ENCODE peak calls at places on chromosomes 16 and 17, in four cellular contexts. I is fibroblast of lung, Y is colonic mucosa, M is endothelial cell of umbilical vein. W is an unnamed sample. For H3K36me3, the result is how much of the 10 kb centered on the place peaks cover.

GRCh38 chr16:35686595-35686994 is 2227.2 kb downstream of the TP53TG3F start:
- DNase-seq in I (no peak), Y (no peak), M (no peak), W (no peak)

GRCh38 chr17:2138768-2139167 is 83.9 kb downstream of the HIC1 start:
- DNase-seq in I (peak), Y (peak), M (peak), W (peak)

GRCh38 chr17:31094600-31095238 is at the start of gene NF1:
- DNase-seq in I (peak), Y (peak), M (peak), W (peak)

GRCh38 chr16:67845291-67846062 is 1.3 kb upstream of the NUTF2 start:
- DNase-seq in I (no peak), Y (peak), M (no peak), W (no peak)

GRCh38 chr16:3902731-3903130 is 22.2 kb upstream of the CREBBP start:
- DNase-seq in I (no peak), Y (no peak), M (no peak), W (no peak)

GRCh38 chr16:21088646-21089538 is 61.8 kb downstream of the DNAH3 start:
- DNase-seq in I (peak), Y (no peak), M (no peak), W (peak)

GRCh38 chr17:9218911-9219310 is 197.6 kb downstream of the NTN1 start:
- DNase-seq in I (no peak), Y (no peak), M (no peak), W (no peak)

GRCh38 chr16:86862596-86862995 is 284.2 kb downstream of the FOXL1 start:
- DNase-seq in I (peak), Y (no peak), M (peak), W (no peak)

GRCh38 chr16:89122322-89122831 is 28.7 kb downstream of the ACSF3 start:
- DNase-seq in I (no peak), Y (peak), M (no peak), W (no peak)

GRCh38 chr17:59607817-59608403 is 11.8 kb upstream of the CLTC start:
- DNase-seq in I (no peak), Y (peak), M (no peak), W (no peak)

GRCh38 chr17:59329558-59330313 is 1.7 kb upstream of the YPEL2 start:
- DNase-seq in I (peak), Y (peak), M (peak), W (peak)

GRCh38 chr16:27700596-27700995 is 150.7 kb downstream of the KATNIP start:
- DNase-seq in I (no peak), Y (no peak), M (no peak), W (no peak)

GRCh38 chr17:80527016-80527645 is 17.5 kb upstream of the RPTOR start:
- DNase-seq in I (no peak), Y (no peak), M (no peak), W (peak)

GRCh38 chr17:6303664-6304063 is 131.3 kb downstream of the AIPL1 start:
- DNase-seq in I (peak), Y (no peak), M (peak), W (peak)

GRCh38 chr17:27421111-27421510 is 35.1 kb upstream of the KSR1 start:
- DNase-seq in I (no peak), Y (no peak), M (no peak), W (no peak)

GRCh38 chr16:55444754-55445485 is 34.1 kb upstream of the MMP2 start:
- DNase-seq in I (no peak), Y (peak), M (peak), W (no peak)

GRCh38 chr16:68752602-68753001 is 15.5 kb downstream of the CDH1 start:
- DNase-seq in I (no peak), Y (peak), M (no peak), W (no peak)

GRCh38 chr17:77649717-77650211 is 308.7 kb upstream of the TNRC6C start:
- DNase-seq in I (peak), Y (no peak), M (no peak), W (no peak)

GRCh38 chr17:15946611-15947120 is 1.7 kb downstream of the ADORA2B start:
- DNase-seq in I (peak), Y (peak), M (peak), W (no peak)

GRCh38 chr16:88285514-88285822 is 97.3 kb upstream of the ZNF469 start:
- DNase-seq in I (no peak), Y (no peak), M (no peak), W (no peak)

GRCh38 chr16:88743693-88744519 is 37.6 kb downstream of the CTU2 start:
- DNase-seq in I (peak), Y (peak), M (peak), W (peak)

GRCh38 chr17:63290784-63291183 is 155.3 kb downstream of the CYB561 start:
- DNase-seq in I (no peak), Y (no peak), M (peak), W (no peak)

GRCh38 chr17:80307994-80308671 is 47.5 kb downstream of the RNF213 start:
- DNase-seq in I (no peak), Y (no peak), M (no peak), W (no peak)

GRCh38 chr17:13921841-13922776 is 147.2 kb upstream of the COX10 start:
- DNase-seq in I (no peak), Y (no peak), M (no peak), W (no peak)

GRCh38 chr17:65467156-65467555 is 94.3 kb downstream of the AXIN2 start:
- DNase-seq in I (no peak), Y (no peak), M (no peak), W (no peak)

GRCh38 chr16:75929056-75929455 is 202.8 kb upstream of the CPHXL start:
- DNase-seq in I (no peak), Y (no peak), M (no peak), W (no peak)

GRCh38 chr16:55760665-55761035 is 72.2 kb downstream of the CES1 start:
- DNase-seq in I (peak), Y (no peak), M (no peak), W (no peak)

GRCh38 chr16:57999366-57999970 is 1.0 kb downstream of the ZNF319 start:
- DNase-seq in I (peak), Y (no peak), M (peak), W (peak)

GRCh38 chr17:2397247-2398171 is 3.4 kb downstream of the MNT start:
- DNase-seq in I (no peak), Y (no peak), M (no peak), W (no peak)

GRCh38 chr16:67393111-67393789 is at the start of gene TPPP3:
- DNase-seq in I (peak), Y (peak), M (peak), W (peak)

GRCh38 chr17:45783593-45784292 is 377 bp upstream of the CRHR1 start:
- DNase-seq in I (no peak), Y (no peak), M (no peak), W (peak)

GRCh38 chr17:79082311-79083190 is 7.9 kb downstream of the ENGASE start:
- DNase-seq in I (peak), Y (peak), M (peak), W (peak)

GRCh38 chr16:81917375-81917774 is 93.9 kb downstream of the SDR42E1 start:
- DNase-seq in I (no peak), Y (no peak), M (no peak), W (no peak)

GRCh38 chr16:81921415-81921814 is 89.9 kb downstream of the SDR42E1 start:
- DNase-seq in I (no peak), Y (no peak), M (no peak), W (no peak)

GRCh38 chr16:81921873-81922584 is 89.2 kb downstream of the SDR42E1 start:
- DNase-seq in I (no peak), Y (no peak), M (no peak), W (no peak)

GRCh38 chr16:81920498-81920897 is 90.8 kb downstream of the SDR42E1 start:
- DNase-seq in I (no peak), Y (no peak), M (no peak), W (no peak)

GRCh38 chr16:81918927-81919326 is 92.3 kb downstream of the SDR42E1 start:
- DNase-seq in I (no peak), Y (no peak), M (no peak), W (no peak)
- H3K36me3 ChIP-seq in I (under half), Y (under half), M (under half), W (under half)

DNA sequence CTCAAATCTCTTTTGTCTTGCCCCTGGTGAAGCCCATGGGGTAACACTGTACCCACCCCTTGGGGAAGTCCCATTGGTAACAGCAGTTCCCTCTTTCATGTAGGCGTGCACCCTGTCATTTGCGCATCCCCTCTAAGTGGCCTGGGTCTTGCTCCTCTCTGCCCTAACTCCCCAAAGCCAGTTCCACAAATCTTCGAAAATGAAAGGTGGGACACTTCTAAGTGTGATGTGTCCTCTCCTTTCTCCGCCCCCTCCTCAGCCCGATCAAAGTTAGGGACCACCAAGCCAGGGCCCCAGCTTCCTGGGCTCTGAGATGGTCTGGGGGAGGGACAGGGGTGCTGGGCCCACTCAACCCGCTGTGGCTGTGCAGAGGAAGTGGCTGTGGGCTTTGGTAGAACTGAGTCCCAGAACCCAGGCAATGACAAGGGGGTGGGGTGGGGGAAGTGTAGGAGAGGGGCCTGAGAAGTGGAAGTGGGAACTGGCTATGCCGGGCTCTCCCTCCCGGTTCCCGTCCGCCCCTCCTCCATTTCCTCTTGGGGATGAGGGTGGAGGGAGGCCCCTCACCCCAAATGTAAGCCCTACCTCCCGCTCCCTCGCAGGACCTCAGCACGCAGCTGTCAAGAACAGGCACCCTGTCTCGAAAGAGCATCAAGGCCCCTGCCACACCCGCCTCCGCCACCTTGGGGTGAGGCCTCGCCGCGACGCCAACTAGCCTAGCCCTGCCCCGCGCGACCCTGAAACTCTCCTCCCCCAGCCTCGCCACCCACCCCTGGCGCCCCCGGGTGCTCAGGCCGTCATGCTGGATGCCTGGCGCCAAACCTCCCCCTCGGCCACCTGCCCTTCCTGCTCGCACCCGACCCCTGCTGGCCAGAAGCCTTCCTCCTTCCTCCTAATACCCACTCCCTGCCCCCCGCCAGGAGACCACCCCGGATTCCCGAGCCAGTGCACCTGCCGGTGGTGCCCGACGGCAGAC is 8.7 kb downstream of the ABI3 start:
- DNase-seq in I (no peak), Y (no peak), M (no peak), W (no peak)
- H3K9ac ChIP-seq in I (no peak), Y (no peak), M (no peak), W (no peak)

GRCh38 chr17:3527896-3528603 is 29.6 kb downstream of the TRPV3 start:
- DNase-seq in I (no peak), Y (no peak), M (no peak), W (no peak)

GRCh38 chr17:3532106-3532858 is 25.3 kb downstream of the TRPV3 start:
- DNase-seq in I (no peak), Y (no peak), M (no peak), W (no peak)

GRCh38 chr17:3528604-3529511 is 28.8 kb downstream of the TRPV3 start:
- DNase-seq in I (no peak), Y (no peak), M (no peak), W (no peak)

GRCh38 chr17:3531266-3532101 is 26.1 kb downstream of the TRPV3 start:
- DNase-seq in I (no peak), Y (no peak), M (no peak), W (no peak)

DNA sequence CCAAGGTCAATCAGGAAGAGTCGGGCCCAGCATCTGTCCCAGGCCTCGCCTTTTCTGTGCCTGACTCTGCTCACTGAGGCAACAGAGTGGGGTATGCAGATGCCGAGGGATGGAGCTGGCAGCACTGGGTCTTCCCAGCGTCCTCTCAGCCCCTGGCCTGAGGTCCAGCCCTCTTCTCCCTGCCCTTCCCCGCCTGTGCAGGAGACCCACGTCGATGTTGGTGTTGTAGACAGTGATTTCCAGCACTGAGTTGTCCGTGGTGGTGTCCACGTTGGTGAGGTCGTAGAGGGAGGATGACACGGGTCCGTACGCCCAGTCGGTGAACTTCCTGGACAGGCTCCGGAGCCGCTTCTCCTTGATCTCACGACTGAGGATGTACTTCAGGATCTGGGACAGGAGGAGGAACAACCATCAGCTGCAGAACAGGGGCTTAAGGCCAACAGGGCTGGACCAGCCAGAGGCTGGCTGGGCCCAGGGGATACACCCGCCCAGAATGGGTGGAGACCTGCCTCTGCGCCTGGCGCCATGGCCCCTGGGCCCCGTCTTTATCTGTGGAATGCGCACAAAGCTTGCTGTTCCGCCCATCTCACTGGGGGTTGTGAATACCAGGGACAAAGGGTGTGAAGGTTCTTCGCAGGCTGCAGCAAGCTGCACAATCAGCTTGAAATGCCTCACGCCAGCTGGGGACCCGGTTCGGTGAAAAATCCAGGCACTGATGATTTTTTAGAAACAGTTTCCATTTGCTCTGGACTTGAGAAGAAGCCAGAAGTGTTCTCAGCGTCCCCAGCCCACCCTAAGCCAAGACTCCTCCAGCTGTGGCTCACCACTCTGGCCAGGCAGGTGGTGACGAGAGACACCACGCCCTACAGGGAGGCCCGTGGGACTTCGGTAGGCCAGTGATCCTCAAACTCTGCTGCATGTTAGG is 27.5 kb downstream of the TRPV3 start:
- DNase-seq in I (peak), Y (peak), M (no peak), W (no peak)
- H3K4me3 ChIP-seq in I (peak), Y (no peak), M (no peak), W (peak)

GRCh38 chr16:2057438-2057837 is 9.7 kb downstream of the TSC2 start:
- DNase-seq in I (no peak), Y (no peak), M (no peak), W (no peak)

GRCh38 chr16:2060346-2060745 is 12.6 kb downstream of the TSC2 start:
- DNase-seq in I (no peak), Y (no peak), M (no peak), W (no peak)

GRCh38 chr16:2061023-2061422 is 13.2 kb downstream of the TSC2 start:
- DNase-seq in I (no peak), Y (no peak), M (no peak), W (no peak)

GRCh38 chr16:2056681-2057407 is 9.1 kb downstream of the TSC2 start:
- DNase-seq in I (no peak), Y (no peak), M (no peak), W (no peak)

DNA sequence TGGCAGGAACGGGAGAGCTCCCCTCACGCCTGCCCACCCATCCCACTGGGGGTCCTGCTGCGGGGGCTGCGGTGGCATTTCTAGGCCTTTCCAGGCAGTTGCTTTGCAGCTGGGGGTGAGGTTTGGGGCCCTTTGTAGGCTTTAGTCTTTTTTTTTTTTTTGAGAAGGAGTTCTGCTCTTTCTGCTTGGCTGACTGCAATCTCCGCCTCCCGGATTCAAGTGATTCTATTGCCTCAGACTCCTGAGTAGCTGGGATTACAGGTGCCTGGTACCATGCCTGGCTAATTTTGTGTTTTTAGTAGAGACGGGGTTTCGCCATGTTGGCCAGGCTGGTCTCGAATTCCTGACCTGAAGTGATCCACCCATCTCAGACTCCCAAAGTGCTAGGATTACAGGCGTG is 11.1 kb downstream of the TSC2 start:
- DNase-seq in I (no peak), Y (no peak), M (no peak), W (no peak)
- H3K36me3 ChIP-seq in I (under half), Y (under half), M (half or more), W (half or more)

GRCh38 chr16:616771-617586 is 13.8 kb upstream of the WFIKKN1 start:
- DNase-seq in I (no peak), Y (no peak), M (no peak), W (no peak)
- H3K9ac ChIP-seq in I (no peak), Y (no peak), M (no peak), W (no peak)